ENCODE peak calls at places on chromosomes 16 and 17, in nine cellular contexts. K is aorta, Z is sigmoid colon, C is GM23248, X is ascending aorta, P is body of pancreas, B is H7, J is uterus, F is heart right ventricle. Q is an unnamed sample. For H3K27me3, the result is how much of the 10 kb centered on the place peaks cover.

GRCh38 chr16:76579277-76579676 is 302.1 kb downstream of the CNTNAP4 start:
- DNase-seq in K (no peak), Z (no peak), C (no peak), X (no peak), P (no peak), B (no peak), J (no peak), F (no peak), Q (no peak)

GRCh38 chr17:17971431-17972125 is 622 bp downstream of the TOM1L2 start:
- DNase-seq in K (peak), Z (peak), C (peak), X (no peak), P (peak), B (peak), J (peak), F (peak), Q (peak)

GRCh38 chr17:61423967-61424649 is 24.5 kb downstream of the TBX2 start:
- DNase-seq in K (no peak), Z (no peak), C (no peak), X (no peak), P (no peak), B (no peak), J (no peak), F (no peak), Q (no peak)

GRCh38 chr17:2187758-2188157 is 115.8 kb downstream of the SMG6 start:
- DNase-seq in K (no peak), Z (no peak), C (no peak), X (no peak), P (no peak), B (no peak), J (peak), F (no peak), Q (no peak)

GRCh38 chr17:5514976-5515375 is 28.6 kb downstream of the MIS12 start:
- DNase-seq in K (no peak), Z (no peak), C (no peak), X (no peak), P (no peak), B (no peak), J (no peak), F (no peak), Q (no peak)

GRCh38 chr16:77662241-77662640 is 60.1 kb upstream of the NUDT7 start:
- DNase-seq in K (no peak), Z (no peak), C (no peak), X (no peak), P (no peak), B (no peak), J (no peak), F (no peak), Q (no peak)

GRCh38 chr16:22284637-22285515 is 12.3 kb upstream of the POLR3E start:
- DNase-seq in K (peak), Z (no peak), C (peak), X (no peak), P (no peak), B (no peak), J (no peak), F (no peak), Q (no peak)

GRCh38 chr17:56185905-56186783 is 32.9 kb downstream of the ANKFN1 start:
- DNase-seq in K (no peak), Z (no peak), C (peak), X (no peak), P (no peak), B (no peak), J (no peak), F (no peak), Q (no peak)

GRCh38 chr17:41592601-41593305 is 6.1 kb upstream of the KRT14 start:
- DNase-seq in K (peak), Z (peak), C (no peak), X (no peak), P (no peak), B (no peak), J (no peak), F (no peak), Q (no peak)

GRCh38 chr16:88872650-88873331 is 6.3 kb upstream of the PABPN1L start:
- DNase-seq in K (no peak), Z (no peak), C (no peak), X (no peak), P (no peak), B (no peak), J (no peak), F (no peak), Q (no peak)

GRCh38 chr17:13725286-13725990 is 123.7 kb upstream of the HS3ST3A1 start:
- DNase-seq in K (no peak), Z (no peak), C (peak), X (no peak), P (no peak), B (no peak), J (no peak), F (no peak), Q (no peak)

GRCh38 chr16:11106726-11107125 is 149.3 kb downstream of the SOCS1 start:
- DNase-seq in K (no peak), Z (no peak), C (no peak), X (no peak), P (no peak), B (no peak), J (no peak), F (no peak), Q (no peak)

GRCh38 chr16:65415460-65415859 is 293.6 kb upstream of the CDH11 start:
- DNase-seq in K (no peak), Z (no peak), C (peak), X (no peak), P (no peak), B (no peak), J (no peak), F (no peak), Q (no peak)

GRCh38 chr17:5821813-5822212 is 237.5 kb upstream of the NLRP1 start:
- DNase-seq in K (no peak), Z (no peak), C (no peak), X (no peak), P (no peak), B (no peak), J (no peak), F (no peak), Q (no peak)

GRCh38 chr16:84003001-84003400 is 35.0 kb downstream of the NECAB2 start:
- DNase-seq in K (no peak), Z (no peak), C (no peak), X (no peak), P (no peak), B (no peak), J (no peak), F (no peak), Q (no peak)

GRCh38 chr16:593406-593805 is 3.5 kb downstream of the RAB40C start:
- DNase-seq in K (no peak), Z (no peak), C (no peak), X (no peak), P (peak), B (no peak), J (no peak), F (no peak), Q (peak)

GRCh38 chr17:31241116-31241515 is 55.9 kb downstream of the OMG start:
- DNase-seq in K (no peak), Z (no peak), C (no peak), X (no peak), P (no peak), B (no peak), J (no peak), F (no peak), Q (no peak)

GRCh38 chr16:80081851-80082250 is 458.9 kb upstream of the DYNLRB2 start:
- DNase-seq in K (no peak), Z (no peak), C (no peak), X (no peak), P (no peak), B (no peak), J (no peak), F (no peak), Q (no peak)

GRCh38 chr17:61583242-61583641 is 7.8 kb downstream of the NACA2 start:
- DNase-seq in K (no peak), Z (no peak), C (peak), X (no peak), P (no peak), B (no peak), J (no peak), F (no peak), Q (no peak)

GRCh38 chr17:80319262-80319998 is 58.8 kb downstream of the RNF213 start:
- DNase-seq in K (peak), Z (no peak), C (no peak), X (no peak), P (no peak), B (no peak), J (no peak), F (no peak), Q (no peak)

DNA sequence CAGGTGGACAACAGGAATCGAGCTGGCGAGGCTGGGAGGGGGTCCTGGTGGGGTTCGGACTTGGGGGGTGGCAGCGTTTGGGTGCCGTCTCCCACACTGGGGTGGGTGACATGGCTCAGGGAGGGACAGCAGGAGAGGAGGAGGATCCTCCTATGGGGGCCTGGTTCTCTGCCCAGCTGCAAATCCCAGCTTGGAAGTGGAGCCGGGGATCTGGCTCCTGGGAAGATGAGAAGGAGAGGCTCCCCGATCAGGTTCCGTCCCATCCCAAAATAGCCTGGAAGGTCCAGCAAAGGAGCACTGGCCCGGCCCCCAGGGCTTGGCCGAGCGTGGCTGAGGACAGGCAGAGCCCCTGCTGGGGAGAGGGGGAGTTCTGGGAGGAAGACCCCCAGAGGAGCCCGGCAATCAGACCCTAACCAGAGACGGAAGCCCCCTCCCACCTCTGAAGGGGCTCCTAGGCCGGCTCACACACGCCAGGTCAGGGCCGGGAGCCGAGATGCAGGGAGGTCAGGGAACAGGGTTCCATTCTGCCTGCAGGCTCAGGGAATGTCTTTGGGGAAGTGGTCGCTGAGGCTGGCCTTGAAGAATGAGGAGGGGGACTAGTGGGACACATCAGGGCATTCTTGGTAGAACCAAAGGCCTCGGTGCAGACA is 143.7 kb downstream of the ENGASE start:
- DNase-seq in K (no peak), Z (no peak), C (no peak), X (no peak), P (no peak), B (peak), J (no peak), F (no peak), Q (no peak)
- H3K27me3 ChIP-seq in K (under half), Z (half or more), C (under half), X (under half), P (under half), B (under half), J (under half), F (under half), Q (half or more)

GRCh38 chr16:85979605-85980004 is 80.6 kb downstream of the IRF8 start:
- DNase-seq in K (no peak), Z (no peak), C (no peak), X (no peak), P (no peak), B (no peak), J (no peak), F (no peak), Q (no peak)
- H3K27me3 ChIP-seq in K (under half), Z (under half), C (half or more), X (under half), P (under half), B (under half), J (under half), F (under half), Q (under half)

GRCh38 chr17:34620458-34620857 is 41.1 kb downstream of the TMEM132E start:
- DNase-seq in K (no peak), Z (no peak), C (no peak), X (no peak), P (no peak), B (no peak), J (no peak), F (no peak), Q (no peak)
- H3K27me3 ChIP-seq in K (under half), Z (half or more), C (under half), X (under half), P (under half), B (under half), J (under half), F (under half), Q (under half)

GRCh38 chr16:3950343-3951193 is 70.1 kb upstream of the CREBBP start:
- DNase-seq in K (peak), Z (peak), C (peak), X (peak), P (peak), B (peak), J (peak), F (peak), Q (peak)
- H3K27me3 ChIP-seq in K (under half), Z (under half), C (under half), X (under half), P (under half), B (under half), J (under half), F (under half), Q (under half)

DNA sequence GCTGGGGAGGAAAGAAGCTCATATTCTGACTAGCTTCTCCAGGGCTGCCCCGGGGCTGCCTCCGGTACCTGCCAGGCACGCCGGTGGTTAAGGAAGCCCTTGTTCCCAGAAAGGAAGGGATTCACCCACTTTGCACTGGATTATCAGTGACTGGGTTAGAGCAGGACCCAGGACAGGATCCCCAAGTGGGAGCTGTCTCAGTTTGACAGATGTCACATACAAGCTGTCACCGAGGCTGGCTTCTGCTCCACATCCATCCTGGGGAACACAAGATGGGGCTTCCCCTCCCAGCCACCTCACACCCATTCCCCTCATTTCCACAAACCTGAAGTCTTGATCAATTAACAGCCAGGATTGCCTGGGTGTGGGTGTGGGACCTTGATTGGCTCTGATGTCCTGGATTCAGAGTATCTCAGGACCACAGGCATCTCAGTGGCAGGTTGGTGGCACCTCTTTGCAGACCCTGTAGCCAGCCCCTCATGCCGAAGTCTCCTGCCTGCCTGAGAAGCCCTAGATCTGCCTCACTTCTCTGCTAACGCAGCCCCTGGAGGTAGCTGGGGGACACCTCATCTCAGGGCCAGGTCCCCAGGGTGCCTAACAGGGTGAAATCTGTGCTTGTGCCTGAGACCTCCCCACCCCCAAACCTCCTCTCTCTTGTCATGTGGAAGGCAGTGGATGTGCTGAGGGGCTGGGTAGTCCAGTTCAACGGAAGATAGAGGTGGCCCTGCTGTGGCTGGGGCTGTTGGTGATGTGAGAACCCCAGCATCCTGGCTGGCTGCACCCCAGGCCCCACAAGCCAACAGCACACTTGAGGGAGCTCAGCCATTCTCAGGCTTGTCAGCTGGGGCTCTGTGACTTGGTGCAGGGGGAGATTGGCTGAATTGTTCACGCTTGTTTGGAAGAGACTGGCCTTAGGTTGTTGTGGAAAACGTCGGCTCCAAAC is 1.4 kb downstream of the CACNG5 start:
- DNase-seq in K (no peak), Z (peak), C (no peak), X (no peak), P (no peak), B (no peak), J (no peak), F (no peak), Q (no peak)
- H3K27me3 ChIP-seq in K (under half), Z (half or more), C (half or more), X (under half), P (under half), B (under half), J (under half), F (under half), Q (under half)

DNA sequence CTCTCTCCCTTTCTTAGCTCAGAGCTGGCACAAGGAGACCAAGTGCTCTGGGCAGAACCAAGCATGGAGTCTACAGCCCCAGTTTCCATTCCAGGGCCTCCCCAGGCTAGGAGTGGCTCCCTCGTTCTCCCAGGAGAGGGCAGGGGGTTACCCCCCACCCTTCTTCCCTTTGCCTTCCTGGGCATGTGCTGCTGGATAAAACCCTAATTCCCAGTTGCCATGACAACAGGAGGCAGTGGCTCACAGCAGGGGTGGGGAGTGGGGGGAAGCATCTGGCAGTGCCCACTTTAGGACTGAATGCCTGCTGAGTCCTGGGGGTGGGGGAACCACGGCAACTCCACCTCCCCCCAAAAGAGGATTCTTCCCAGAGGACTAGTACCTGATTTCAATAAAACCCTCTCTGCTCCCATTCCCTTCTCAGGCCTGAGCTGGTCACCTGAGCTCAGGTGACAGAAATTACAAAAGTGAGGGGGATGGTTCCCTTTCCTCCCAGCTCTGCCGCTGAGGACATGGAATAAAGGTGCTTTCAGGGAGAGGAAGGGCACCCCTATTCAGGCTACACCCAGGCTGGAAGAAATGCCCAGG is 1.8 kb downstream of the MPP2 start:
- DNase-seq in K (no peak), Z (no peak), C (no peak), X (no peak), P (no peak), B (peak), J (no peak), F (no peak), Q (no peak)
- H3K27me3 ChIP-seq in K (under half), Z (under half), C (under half), X (under half), P (under half), B (half or more), J (under half), F (under half), Q (half or more)

GRCh38 chr17:385836-386144 is 33.2 kb upstream of the RPH3AL start:
- DNase-seq in K (no peak), Z (no peak), C (no peak), X (no peak), P (no peak), B (no peak), J (no peak), F (no peak), Q (no peak)
- H3K27me3 ChIP-seq in K (under half), Z (under half), C (under half), X (under half), P (under half), B (under half), J (under half), F (under half), Q (under half)

GRCh38 chr17:36807496-36808180 is 129.6 kb upstream of the LHX1 start:
- DNase-seq in K (no peak), Z (no peak), C (no peak), X (no peak), P (no peak), B (peak), J (no peak), F (no peak), Q (no peak)
- H3K27me3 ChIP-seq in K (under half), Z (half or more), C (half or more), X (under half), P (under half), B (under half), J (under half), F (under half), Q (half or more)

DNA sequence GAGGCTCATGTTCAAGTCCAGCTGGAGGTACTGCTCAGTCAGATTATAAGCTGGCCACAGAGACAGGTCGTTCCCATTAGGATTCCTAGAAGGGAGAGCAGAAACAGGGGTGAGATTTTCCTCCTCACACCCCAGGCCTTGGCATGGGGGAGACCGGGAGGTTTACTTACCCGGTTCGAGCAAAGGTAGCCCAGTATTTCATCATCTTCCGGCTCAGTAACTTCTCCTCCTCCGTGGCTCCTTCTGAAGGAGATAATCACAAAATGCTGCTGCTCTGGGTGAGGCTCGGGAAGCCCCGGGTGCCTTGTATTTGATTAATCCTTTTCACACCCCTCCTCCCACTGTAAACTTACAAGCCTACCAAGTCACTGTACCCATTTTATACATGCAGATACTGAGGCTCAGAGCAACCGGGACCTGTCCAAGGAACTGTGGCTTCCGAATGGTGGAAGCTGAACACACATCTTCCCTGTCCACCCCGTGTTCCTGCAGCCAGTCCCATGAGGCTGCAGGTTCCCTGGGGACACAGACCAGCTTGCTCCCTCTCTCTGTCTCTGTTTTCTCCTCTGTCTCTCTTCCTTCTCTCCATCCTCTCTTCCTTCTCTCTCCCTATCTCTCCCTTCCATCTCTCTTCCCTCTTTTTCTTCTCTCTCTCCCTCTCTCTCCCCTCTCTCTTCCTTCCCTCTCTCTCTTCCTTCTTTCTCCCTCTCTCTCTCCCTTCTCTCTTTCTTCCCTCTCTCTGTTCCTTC is 13.9 kb upstream of the CES1 start:
- DNase-seq in K (no peak), Z (no peak), C (no peak), X (no peak), P (no peak), B (no peak), J (no peak), F (no peak), Q (no peak)
- H3K27me3 ChIP-seq in K (under half), Z (under half), C (under half), X (under half), P (under half), B (under half), J (under half), F (under half), Q (under half)

DNA sequence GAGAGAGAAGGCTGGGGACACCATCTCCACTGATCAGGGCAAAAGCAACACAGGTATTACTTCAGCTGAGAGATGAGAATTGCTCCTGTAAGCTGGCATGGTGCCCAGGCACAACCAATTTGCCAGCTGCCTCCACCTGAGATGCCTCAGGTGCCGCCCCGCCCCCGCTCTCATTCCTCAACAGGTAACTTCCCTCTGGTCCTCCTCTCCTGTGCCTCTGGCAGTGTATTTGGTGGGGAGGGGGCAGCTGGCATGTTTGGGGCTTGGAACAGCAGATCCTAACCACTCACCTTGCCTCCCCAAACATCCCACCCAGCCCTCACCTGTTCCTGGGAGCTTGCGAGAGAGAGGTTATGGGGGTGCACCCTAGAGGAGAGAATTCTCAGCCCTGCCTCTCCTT is 2.9 kb upstream of the SRCIN1 start:
- DNase-seq in K (no peak), Z (no peak), C (no peak), X (no peak), P (peak), B (peak), J (no peak), F (no peak), Q (peak)
- H3K27me3 ChIP-seq in K (under half), Z (half or more), C (under half), X (under half), P (under half), B (under half), J (under half), F (under half), Q (half or more)

Q was measured in lower lobe of right lung.